ENCODE peak calls at places on chromosomes 12 and 14, in four cellular contexts. O is DND-41, L is fibroblast of lung, X is HCT116. G is an unnamed sample.

GRCh38 chr12:31016057-31016456 is 57.6 kb upstream of the DDX11 start:
- DNase-seq in O (no peak), L (no peak), X (no peak), G (no peak)

GRCh38 chr14:74754157-74754556 is 9.0 kb upstream of the YLPM1 start:
- DNase-seq in O (no peak), L (no peak), X (no peak), G (no peak)

GRCh38 chr14:50064993-50065392 is 51.4 kb downstream of the VCPKMT start:
- DNase-seq in O (peak; percentile 32), L (peak; percentile 52), X (no peak), G (no peak)

GRCh38 chr12:82025462-82025861 is 266.3 kb upstream of the PPFIA2 start:
- DNase-seq in O (no peak), L (no peak), X (no peak), G (no peak)

GRCh38 chr12:130835011-130835410 is 4.0 kb downstream of the STX2 start:
- DNase-seq in O (no peak), L (no peak), X (no peak), G (no peak)

GRCh38 chr12:92065018-92065499 is 80.6 kb downstream of the BTG1 start:
- DNase-seq in O (no peak), L (peak; percentile 74), X (no peak), G (no peak)

GRCh38 chr14:72742682-72743195 is 151.2 kb downstream of the DPF3 start:
- DNase-seq in O (no peak), L (no peak), X (no peak), G (no peak)

GRCh38 chr14:77222546-77223225 is 41.1 kb downstream of the TMEM63C start:
- DNase-seq in O (no peak), L (no peak), X (no peak), G (no peak)

GRCh38 chr14:81423504-81423903 is 23.4 kb upstream of the STON2 start:
- DNase-seq in O (no peak), L (no peak), X (no peak), G (no peak)

GRCh38 chr12:2064078-2064507 is 11.3 kb downstream of the CACNA1C start:
- DNase-seq in O (peak; percentile 27), L (no peak), X (no peak), G (peak; percentile 20)

GRCh38 chr12:19665105-19665900 is 226.0 kb downstream of the AEBP2 start:
- DNase-seq in O (no peak), L (no peak), X (no peak), G (no peak)

GRCh38 chr12:52362118-52362726 is 5.1 kb downstream of the KRT85 start:
- DNase-seq in O (no peak), L (no peak), X (no peak), G (no peak)

GRCh38 chr12:53324779-53325538 is 3.5 kb upstream of the AAAS start:
- DNase-seq in O (peak; percentile 87), L (peak; percentile 93), X (peak; percentile 83), G (peak; percentile 94)

GRCh38 chr12:55074771-55075170 is 51.4 kb upstream of the OR9K2 start:
- DNase-seq in O (no peak), L (no peak), X (no peak), G (no peak)

GRCh38 chr14:77988096-77988870 is 181.9 kb upstream of the NRXN3 start:
- DNase-seq in O (no peak), L (peak; percentile 28), X (no peak), G (no peak)

GRCh38 chr12:43550831-43551270 is 1.2 kb downstream of the ADAMTS20 start:
- DNase-seq in O (no peak), L (peak; percentile 1), X (no peak), G (no peak)

GRCh38 chr14:35117112-35117511 is 4.7 kb downstream of the PPP2R3C start:
- DNase-seq in O (no peak), L (no peak), X (no peak), G (no peak)

GRCh38 chr14:51525705-51526104 is 126.0 kb upstream of the FRMD6 start:
- DNase-seq in O (no peak), L (no peak), X (no peak), G (no peak)

GRCh38 chr12:622420-622819 is 40.8 kb downstream of the NINJ2 start:
- DNase-seq in O (no peak), L (no peak), X (no peak), G (no peak)

GRCh38 chr12:23197266-23197665 is 572.3 kb downstream of the ETNK1 start:
- DNase-seq in O (no peak), L (peak; percentile 31), X (no peak), G (no peak)

GRCh38 chr12:65986047-65986446 is 144.5 kb downstream of the LLPH start:
- DNase-seq in O (no peak), L (no peak), X (no peak), G (no peak)

GRCh38 chr12:132600048-132601032 is 10.0 kb downstream of the LRCOL1 start:
- DNase-seq in O (peak; percentile 30), L (peak; percentile 73), X (peak; percentile 23), G (peak; percentile 71)

GRCh38 chr12:48768736-48769135 is 20.2 kb downstream of the ADCY6 start:
- DNase-seq in O (no peak), L (no peak), X (no peak), G (no peak)

GRCh38 chr14:90239139-90239538 is 17.2 kb upstream of the PSMC1 start:
- DNase-seq in O (peak; percentile 23), L (peak; percentile 14), X (peak; percentile 7), G (no peak)

GRCh38 chr12:43599708-43600107 is 47.7 kb upstream of the ADAMTS20 start:
- DNase-seq in O (no peak), L (no peak), X (no peak), G (no peak)

GRCh38 chr14:44700694-44701093 is 193.6 kb upstream of the FSCB start:
- DNase-seq in O (no peak), L (no peak), X (no peak), G (no peak)

GRCh38 chr14:99143793-99144192 is 128.2 kb downstream of the BCL11B start:
- DNase-seq in O (peak; percentile 27), L (no peak), X (peak; percentile 54), G (peak; percentile 69)

GRCh38 chr12:114943601-114944000 is 259.6 kb upstream of the TBX3 start:
- DNase-seq in O (no peak), L (no peak), X (no peak), G (no peak)

GRCh38 chr14:70002589-70003240 is 123.5 kb downstream of the SMOC1 start:
- DNase-seq in O (no peak), L (no peak), X (no peak), G (no peak)
- TF ChIP-seq CTCF in O (no peak), L (no peak), X (no peak), G (no peak)

GRCh38 chr12:29944269-29945000 is 160.7 kb upstream of the TMTC1 start:
- DNase-seq in O (no peak), L (peak; percentile 6), X (no peak), G (no peak)

DNA sequence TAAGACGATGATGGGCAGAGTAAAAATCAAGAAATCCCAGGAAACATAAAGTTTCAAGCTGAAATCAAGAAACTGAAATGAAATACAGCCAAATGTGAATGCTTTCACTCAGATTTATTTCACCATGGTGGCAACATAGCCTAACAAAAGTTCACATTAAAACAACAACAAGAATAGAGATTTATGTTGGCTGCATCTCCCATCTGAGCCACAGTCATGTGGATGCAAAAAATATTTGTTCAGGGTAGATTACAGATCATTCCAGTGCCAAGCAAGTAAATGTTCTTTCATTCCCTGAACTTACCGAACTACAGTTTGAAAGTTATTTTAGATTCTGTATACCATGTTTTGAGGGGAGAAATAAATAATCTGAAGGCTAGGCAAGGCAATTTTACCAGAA is 159.9 kb upstream of the TMTC1 start:
- DNase-seq in O (no peak), L (peak; percentile 6), X (no peak), G (no peak)
- H3K27ac ChIP-seq in O (no peak overlapping the region), L (no peak overlapping the region), X (no peak overlapping the region), G (no peak overlapping the region)

DNA sequence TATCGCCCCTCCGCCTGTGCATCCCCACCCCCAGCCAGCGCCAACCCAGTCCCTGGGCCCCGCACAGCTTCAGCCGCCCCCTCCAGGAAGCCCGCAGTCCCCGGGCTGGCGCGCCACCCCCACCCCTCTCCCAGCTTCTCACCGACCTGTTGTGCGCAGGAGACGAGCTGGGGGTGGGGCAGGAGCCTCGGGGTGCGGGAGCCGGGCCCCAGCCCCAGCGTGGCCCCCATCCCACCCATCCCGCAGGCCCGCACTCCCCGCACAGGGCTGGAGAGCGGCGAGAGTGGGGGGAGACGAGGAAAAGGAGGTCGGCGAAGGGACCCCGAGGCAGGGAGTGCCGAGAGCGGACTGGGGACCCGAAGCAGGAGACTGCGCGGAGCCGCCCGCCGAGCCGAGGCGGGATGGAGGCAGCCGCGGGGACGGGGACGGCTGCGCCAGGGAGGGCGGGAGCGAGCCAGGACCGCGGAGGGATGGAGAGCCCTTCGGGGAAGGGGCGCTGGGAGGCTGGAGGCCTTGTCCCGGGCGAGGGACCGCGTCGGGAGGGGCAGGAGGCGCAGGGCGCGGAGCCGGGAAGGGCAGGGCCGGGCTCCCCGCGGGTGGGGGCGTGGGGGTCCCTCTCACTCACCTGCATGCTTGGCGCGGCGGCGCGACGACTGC is 498 bp downstream of the PIANP start:
- DNase-seq in O (no peak), L (no peak), X (no peak), G (no peak)
- TF ChIP-seq EZH2 in O (no peak), L (no peak), X (no peak), G (no peak)

GRCh38 chr12:123388948-123389559 is 5.1 kb downstream of the KMT5A start:
- DNase-seq in O (no peak), L (no peak), X (no peak), G (peak; percentile 23)
- TF ChIP-seq CTCF in O (no peak), L (no peak), X (no peak), G (no peak)

GRCh38 chr12:50248406-50248805 is 34.9 kb downstream of the LIMA1 start:
- DNase-seq in O (no peak), L (no peak), X (no peak), G (no peak)
- H3K27ac ChIP-seq in O (no peak overlapping the region), L (no peak overlapping the region), X (no peak overlapping the region), G (no peak overlapping the region)

DNA sequence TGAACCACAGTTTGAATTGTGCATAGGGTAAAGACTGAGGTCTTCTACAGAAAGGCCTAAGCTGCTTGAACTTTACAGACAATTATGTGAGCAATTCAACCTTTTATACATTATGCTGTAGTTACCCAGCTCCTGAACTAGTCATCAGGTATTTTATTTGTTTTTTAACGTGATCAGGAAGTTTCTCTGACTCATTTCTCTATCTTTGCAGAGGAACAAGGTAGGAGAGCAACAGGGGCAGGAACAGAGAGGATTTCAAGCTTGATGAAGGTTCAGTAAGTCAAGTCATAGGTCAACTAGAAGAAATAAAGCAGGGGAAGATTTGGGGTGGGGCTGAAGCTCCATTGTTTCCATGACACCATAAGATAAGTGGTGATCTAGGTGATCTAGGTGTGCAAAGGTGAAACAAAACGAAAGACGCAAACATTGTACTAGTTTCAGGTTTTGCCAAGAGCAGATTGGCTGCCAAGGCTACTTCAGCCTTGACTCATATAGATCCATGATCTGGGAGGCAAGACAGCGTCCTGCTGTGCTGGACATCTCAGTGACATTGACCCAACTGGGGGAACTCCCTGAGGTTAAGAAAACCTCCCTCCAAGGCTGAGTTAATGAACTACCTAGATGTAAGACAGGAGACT is 198.1 kb downstream of the DAD1 start:
- DNase-seq in O (no peak), L (no peak), X (no peak), G (no peak)
- TF ChIP-seq EZH2 in O (no peak), L (no peak), X (no peak), G (no peak)

GRCh38 chr14:97177016-97177415 is 379.8 kb downstream of the VRK1 start:
- DNase-seq in O (peak; percentile 48), L (no peak), X (peak; percentile 69), G (no peak)
- TF ChIP-seq CTCF in O (peak; percentile 47), L (no peak), X (peak; percentile 60), G (peak; percentile 29)